ENCODE peak calls at places on chromosomes 16 and 17, in four cellular contexts. One of them, this sample, is unnamed.

GRCh38 chr17:65496801-65497200 is 64.6 kb downstream of the AXIN2 start:
- DNase-seq in DMS53: no peak
- DNase-seq in activated CD8-positive, alpha-beta T cell treated with anti-CD3 and anti-CD28 coated beads for 36 hours: no peak
- DNase-seq in GM13976: no peak
- DNase-seq in this sample: no peak

GRCh38 chr17:42655528-42655927 is 3.6 kb upstream of the TUBG2 start:
- DNase-seq in DMS53: no peak
- DNase-seq in activated CD8-positive, alpha-beta T cell treated with anti-CD3 and anti-CD28 coated beads for 36 hours: no peak
- DNase-seq in GM13976: no peak
- DNase-seq in this sample: no peak

GRCh38 chr17:68248886-68249872 is 1.3 kb downstream of the AMZ2 start:
- DNase-seq in DMS53: peak
- DNase-seq in activated CD8-positive, alpha-beta T cell treated with anti-CD3 and anti-CD28 coated beads for 36 hours: peak
- DNase-seq in GM13976: no peak
- DNase-seq in this sample: no peak

GRCh38 chr17:68325961-68326360 is 34.7 kb downstream of the ARSG start:
- DNase-seq in DMS53: no peak
- DNase-seq in activated CD8-positive, alpha-beta T cell treated with anti-CD3 and anti-CD28 coated beads for 36 hours: no peak
- DNase-seq in GM13976: no peak
- DNase-seq in this sample: no peak

GRCh38 chr17:6161456-6161855 is 91.3 kb downstream of the WSCD1 start:
- DNase-seq in DMS53: no peak
- DNase-seq in activated CD8-positive, alpha-beta T cell treated with anti-CD3 and anti-CD28 coated beads for 36 hours: no peak
- DNase-seq in GM13976: no peak
- DNase-seq in this sample: no peak

GRCh38 chr17:38342886-38343607 is 709 bp downstream of the GPR179 start:
- DNase-seq in DMS53: no peak
- DNase-seq in activated CD8-positive, alpha-beta T cell treated with anti-CD3 and anti-CD28 coated beads for 36 hours: no peak
- DNase-seq in GM13976: no peak
- DNase-seq in this sample: peak

GRCh38 chr16:3945751-3946603 is 65.5 kb upstream of the CREBBP start:
- DNase-seq in DMS53: peak
- DNase-seq in activated CD8-positive, alpha-beta T cell treated with anti-CD3 and anti-CD28 coated beads for 36 hours: no peak
- DNase-seq in GM13976: no peak
- DNase-seq in this sample: peak

GRCh38 chr16:598823-599739 is 9.2 kb downstream of the RAB40C start:
- DNase-seq in DMS53: no peak
- DNase-seq in activated CD8-positive, alpha-beta T cell treated with anti-CD3 and anti-CD28 coated beads for 36 hours: no peak
- DNase-seq in GM13976: no peak
- DNase-seq in this sample: no peak

GRCh38 chr16:67437513-67437912 is 6.6 kb downstream of the HSD11B2 start:
- DNase-seq in DMS53: no peak
- DNase-seq in activated CD8-positive, alpha-beta T cell treated with anti-CD3 and anti-CD28 coated beads for 36 hours: peak
- DNase-seq in GM13976: no peak
- DNase-seq in this sample: no peak

GRCh38 chr16:2752850-2753522 is 548 bp downstream of the SRRM2 start:
- DNase-seq in DMS53: peak
- DNase-seq in activated CD8-positive, alpha-beta T cell treated with anti-CD3 and anti-CD28 coated beads for 36 hours: peak
- DNase-seq in GM13976: peak
- DNase-seq in this sample: peak

GRCh38 chr16:27841911-27842310 is 221.6 kb downstream of the GSG1L start:
- DNase-seq in DMS53: no peak
- DNase-seq in activated CD8-positive, alpha-beta T cell treated with anti-CD3 and anti-CD28 coated beads for 36 hours: no peak
- DNase-seq in GM13976: no peak
- DNase-seq in this sample: no peak

GRCh38 chr16:17335826-17336492 is 134.8 kb downstream of the XYLT1 start:
- DNase-seq in DMS53: no peak
- DNase-seq in activated CD8-positive, alpha-beta T cell treated with anti-CD3 and anti-CD28 coated beads for 36 hours: no peak
- DNase-seq in GM13976: no peak
- DNase-seq in this sample: no peak

GRCh38 chr16:2037631-2038358 is 9.8 kb downstream of the NTHL1 start:
- DNase-seq in DMS53: no peak
- DNase-seq in activated CD8-positive, alpha-beta T cell treated with anti-CD3 and anti-CD28 coated beads for 36 hours: no peak
- DNase-seq in GM13976: no peak
- DNase-seq in this sample: no peak

GRCh38 chr17:77404812-77405581 is 264.2 kb downstream of the SEC14L1 start:
- DNase-seq in DMS53: no peak
- DNase-seq in activated CD8-positive, alpha-beta T cell treated with anti-CD3 and anti-CD28 coated beads for 36 hours: peak
- DNase-seq in GM13976: peak
- DNase-seq in this sample: no peak

GRCh38 chr17:30928584-30928983 is 6.8 kb downstream of the ADAP2 start:
- DNase-seq in DMS53: no peak
- DNase-seq in activated CD8-positive, alpha-beta T cell treated with anti-CD3 and anti-CD28 coated beads for 36 hours: no peak
- DNase-seq in GM13976: no peak
- DNase-seq in this sample: no peak

GRCh38 chr17:42748906-42749798 is 4.3 kb upstream of the EZH1 start:
- DNase-seq in DMS53: peak
- DNase-seq in activated CD8-positive, alpha-beta T cell treated with anti-CD3 and anti-CD28 coated beads for 36 hours: no peak
- DNase-seq in GM13976: no peak
- DNase-seq in this sample: peak

GRCh38 chr16:16908058-16908457 is 529.1 kb downstream of the NPIPA7 start:
- DNase-seq in DMS53: no peak
- DNase-seq in activated CD8-positive, alpha-beta T cell treated with anti-CD3 and anti-CD28 coated beads for 36 hours: no peak
- DNase-seq in GM13976: no peak
- DNase-seq in this sample: no peak

GRCh38 chr16:88803264-88803987 is at the start of gene CDT1:
- DNase-seq in DMS53: peak
- DNase-seq in activated CD8-positive, alpha-beta T cell treated with anti-CD3 and anti-CD28 coated beads for 36 hours: peak
- DNase-seq in GM13976: peak
- DNase-seq in this sample: peak